ENCODE peak calls at places on chromosomes 5 and 9, in six cellular contexts. One of them, this sample, is unnamed.

GRCh38 chr5:94618029-94618492 is 343 bp downstream of the KIAA0825 start:
- DNase-seq in fibroblast of mammary gland: peak
- DNase-seq in adrenal gland: peak
- DNase-seq in neural progenitor cell: peak
- DNase-seq in choroid plexus epithelial cell: peak
- DNase-seq in aorta: peak
- DNase-seq in this sample: peak

GRCh38 chr5:139232161-139232724 is 34.1 kb upstream of the SIL1 start:
- DNase-seq in fibroblast of mammary gland: no peak
- DNase-seq in adrenal gland: no peak
- DNase-seq in neural progenitor cell: no peak
- DNase-seq in choroid plexus epithelial cell: no peak
- DNase-seq in aorta: no peak
- DNase-seq in this sample: no peak

GRCh38 chr5:146291421-146292074 is 47.1 kb upstream of the POU4F3 start:
- DNase-seq in fibroblast of mammary gland: peak
- DNase-seq in adrenal gland: peak
- DNase-seq in neural progenitor cell: peak
- DNase-seq in choroid plexus epithelial cell: peak
- DNase-seq in aorta: no peak
- DNase-seq in this sample: no peak

GRCh38 chr5:66224773-66225553 is 80.9 kb downstream of the SREK1 start:
- DNase-seq in fibroblast of mammary gland: no peak
- DNase-seq in adrenal gland: no peak
- DNase-seq in neural progenitor cell: no peak
- DNase-seq in choroid plexus epithelial cell: no peak
- DNase-seq in aorta: no peak
- DNase-seq in this sample: no peak

GRCh38 chr9:135609366-135609955 is 29.9 kb downstream of the GLT6D1 start:
- DNase-seq in fibroblast of mammary gland: no peak
- DNase-seq in adrenal gland: no peak
- DNase-seq in neural progenitor cell: no peak
- DNase-seq in choroid plexus epithelial cell: no peak
- DNase-seq in aorta: no peak
- DNase-seq in this sample: no peak

GRCh38 chr9:123058834-123059233 is 25.4 kb downstream of the GPR21 start:
- DNase-seq in fibroblast of mammary gland: peak
- DNase-seq in adrenal gland: no peak
- DNase-seq in neural progenitor cell: no peak
- DNase-seq in choroid plexus epithelial cell: peak
- DNase-seq in aorta: no peak
- DNase-seq in this sample: no peak

GRCh38 chr9:5447337-5447736 is 3.0 kb upstream of the CD274 start:
- DNase-seq in fibroblast of mammary gland: no peak
- DNase-seq in adrenal gland: no peak
- DNase-seq in neural progenitor cell: no peak
- DNase-seq in choroid plexus epithelial cell: no peak
- DNase-seq in aorta: no peak
- DNase-seq in this sample: no peak

GRCh38 chr9:75927351-75927750 is 36.9 kb downstream of the PCSK5 start:
- DNase-seq in fibroblast of mammary gland: no peak
- DNase-seq in adrenal gland: no peak
- DNase-seq in neural progenitor cell: no peak
- DNase-seq in choroid plexus epithelial cell: no peak
- DNase-seq in aorta: no peak
- DNase-seq in this sample: no peak

GRCh38 chr5:16550316-16550952 is 66.4 kb downstream of the RETREG1 start:
- DNase-seq in fibroblast of mammary gland: peak
- DNase-seq in adrenal gland: no peak
- DNase-seq in neural progenitor cell: peak
- DNase-seq in choroid plexus epithelial cell: peak
- DNase-seq in aorta: no peak
- DNase-seq in this sample: peak

GRCh38 chr5:135578685-135579341 is at the start of gene CXCL14:
- DNase-seq in fibroblast of mammary gland: peak
- DNase-seq in adrenal gland: peak
- DNase-seq in neural progenitor cell: peak
- DNase-seq in choroid plexus epithelial cell: peak
- DNase-seq in aorta: peak
- DNase-seq in this sample: peak

GRCh38 chr9:112558476-112558875 is 71.8 kb downstream of the KIAA1958 start:
- DNase-seq in fibroblast of mammary gland: peak
- DNase-seq in adrenal gland: no peak
- DNase-seq in neural progenitor cell: no peak
- DNase-seq in choroid plexus epithelial cell: no peak
- DNase-seq in aorta: no peak
- DNase-seq in this sample: no peak

GRCh38 chr5:123438902-123439301 is 15.7 kb upstream of the CEP120 start:
- DNase-seq in fibroblast of mammary gland: no peak
- DNase-seq in adrenal gland: no peak
- DNase-seq in neural progenitor cell: no peak
- DNase-seq in choroid plexus epithelial cell: no peak
- DNase-seq in aorta: no peak
- DNase-seq in this sample: no peak

GRCh38 chr9:21969011-21969935 is 24.9 kb downstream of the CDKN2A start:
- DNase-seq in fibroblast of mammary gland: no peak
- DNase-seq in adrenal gland: no peak
- DNase-seq in neural progenitor cell: peak
- DNase-seq in choroid plexus epithelial cell: peak
- DNase-seq in aorta: no peak
- DNase-seq in this sample: no peak

GRCh38 chr5:133853972-133854371 is 114.5 kb downstream of the C5orf15 start:
- DNase-seq in fibroblast of mammary gland: no peak
- DNase-seq in adrenal gland: no peak
- DNase-seq in neural progenitor cell: peak
- DNase-seq in choroid plexus epithelial cell: no peak
- DNase-seq in aorta: peak
- DNase-seq in this sample: no peak

GRCh38 chr9:121321039-121321503 is 49.0 kb downstream of the STOM start:
- DNase-seq in fibroblast of mammary gland: no peak
- DNase-seq in adrenal gland: no peak
- DNase-seq in neural progenitor cell: no peak
- DNase-seq in choroid plexus epithelial cell: peak
- DNase-seq in aorta: no peak
- DNase-seq in this sample: no peak

GRCh38 chr9:88426651-88427050 is 38.4 kb downstream of the SPIN1 start:
- DNase-seq in fibroblast of mammary gland: no peak
- DNase-seq in adrenal gland: no peak
- DNase-seq in neural progenitor cell: no peak
- DNase-seq in choroid plexus epithelial cell: no peak
- DNase-seq in aorta: no peak
- DNase-seq in this sample: no peak

GRCh38 chr9:95507456-95508241 is 9.1 kb downstream of the PTCH1 start:
- DNase-seq in fibroblast of mammary gland: peak
- DNase-seq in adrenal gland: peak
- DNase-seq in neural progenitor cell: peak
- DNase-seq in choroid plexus epithelial cell: peak
- DNase-seq in aorta: peak
- DNase-seq in this sample: peak

GRCh38 chr5:139862313-139862712 is 66.7 kb downstream of the PSD2 start:
- DNase-seq in fibroblast of mammary gland: peak
- DNase-seq in adrenal gland: no peak
- DNase-seq in neural progenitor cell: no peak
- DNase-seq in choroid plexus epithelial cell: peak
- DNase-seq in aorta: no peak
- DNase-seq in this sample: no peak

GRCh38 chr9:133733074-133733408 is 5.1 kb downstream of the SARDH start:
- DNase-seq in fibroblast of mammary gland: no peak
- DNase-seq in adrenal gland: no peak
- DNase-seq in neural progenitor cell: no peak
- DNase-seq in choroid plexus epithelial cell: no peak
- DNase-seq in aorta: no peak
- DNase-seq in this sample: no peak

GRCh38 chr5:148928141-148928540 is 101.7 kb downstream of the ADRB2 start:
- DNase-seq in fibroblast of mammary gland: no peak
- DNase-seq in adrenal gland: no peak
- DNase-seq in neural progenitor cell: no peak
- DNase-seq in choroid plexus epithelial cell: no peak
- DNase-seq in aorta: no peak
- DNase-seq in this sample: peak

GRCh38 chr5:125054106-125054505 is 307.7 kb upstream of the ZNF608 start:
- DNase-seq in fibroblast of mammary gland: no peak
- DNase-seq in adrenal gland: no peak
- DNase-seq in neural progenitor cell: no peak
- DNase-seq in choroid plexus epithelial cell: no peak
- DNase-seq in aorta: no peak
- DNase-seq in this sample: no peak

GRCh38 chr9:98164912-98165311 is 27.5 kb downstream of the CORO2A start:
- DNase-seq in fibroblast of mammary gland: no peak
- DNase-seq in adrenal gland: no peak
- DNase-seq in neural progenitor cell: no peak
- DNase-seq in choroid plexus epithelial cell: peak
- DNase-seq in aorta: no peak
- DNase-seq in this sample: no peak

GRCh38 chr5:1110930-1111726 is 735 bp downstream of the SLC12A7 start:
- DNase-seq in fibroblast of mammary gland: no peak
- DNase-seq in adrenal gland: peak
- DNase-seq in neural progenitor cell: peak
- DNase-seq in choroid plexus epithelial cell: no peak
- DNase-seq in aorta: no peak
- DNase-seq in this sample: peak

GRCh38 chr5:180381428-180381827 is 28.3 kb upstream of the GFPT2 start:
- DNase-seq in fibroblast of mammary gland: no peak
- DNase-seq in adrenal gland: no peak
- DNase-seq in neural progenitor cell: no peak
- DNase-seq in choroid plexus epithelial cell: no peak
- DNase-seq in aorta: no peak
- DNase-seq in this sample: no peak
- H3K4me3 ChIP-seq in fibroblast of mammary gland: no peak
- H3K4me3 ChIP-seq in adrenal gland: no peak
- H3K4me3 ChIP-seq in neural progenitor cell: no peak
- H3K4me3 ChIP-seq in choroid plexus epithelial cell: no peak
- H3K4me3 ChIP-seq in aorta: no peak
- H3K4me3 ChIP-seq in this sample: no peak

DNA sequence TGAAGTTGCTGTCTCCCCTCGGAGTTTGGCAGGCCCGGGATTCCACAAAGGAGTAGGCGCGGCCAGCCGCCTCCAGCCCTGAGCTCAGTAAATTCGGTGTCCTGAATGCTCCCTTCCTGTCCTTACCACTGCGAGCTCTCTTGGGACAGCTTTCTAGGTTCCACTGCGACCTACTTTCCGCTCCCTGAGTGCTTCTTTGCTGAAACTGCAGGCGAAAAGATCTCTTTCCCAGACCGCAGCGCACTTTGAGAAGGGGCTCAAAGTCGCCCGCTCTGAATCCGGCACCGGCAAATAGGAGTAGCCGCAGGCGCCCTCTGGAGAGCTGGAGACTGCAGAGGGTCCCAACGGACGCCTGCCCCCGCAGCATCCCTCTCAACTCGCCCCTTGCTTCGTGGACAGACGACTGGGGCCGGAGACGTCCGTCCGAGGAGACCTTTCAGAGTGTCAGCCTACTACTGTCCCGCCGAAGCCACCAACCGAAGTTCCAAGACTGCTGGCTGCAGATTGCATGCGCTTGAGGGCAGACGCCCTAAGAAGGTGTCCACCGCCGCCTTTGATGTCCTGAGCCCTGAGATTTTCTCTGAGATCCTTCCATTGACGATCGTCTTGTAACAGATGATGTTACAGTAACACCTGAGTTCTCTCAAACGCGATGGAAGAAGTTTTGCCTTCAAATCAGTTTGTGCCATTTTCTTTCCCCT is 96.0 kb downstream of the ANXA2R start:
- DNase-seq in fibroblast of mammary gland: no peak
- DNase-seq in adrenal gland: no peak
- DNase-seq in neural progenitor cell: peak
- DNase-seq in choroid plexus epithelial cell: no peak
- DNase-seq in aorta: no peak
- DNase-seq in this sample: no peak
- H3K4me3 ChIP-seq in fibroblast of mammary gland: peak
- H3K4me3 ChIP-seq in adrenal gland: no peak
- H3K4me3 ChIP-seq in neural progenitor cell: peak
- H3K4me3 ChIP-seq in choroid plexus epithelial cell: peak
- H3K4me3 ChIP-seq in aorta: no peak
- H3K4me3 ChIP-seq in this sample: no peak

GRCh38 chr9:14250779-14251145 is 63.2 kb downstream of the NFIB start:
- DNase-seq in fibroblast of mammary gland: no peak
- DNase-seq in adrenal gland: no peak
- DNase-seq in neural progenitor cell: no peak
- DNase-seq in choroid plexus epithelial cell: no peak
- DNase-seq in aorta: no peak
- DNase-seq in this sample: no peak

GRCh38 chr9:14248149-14248548 is 65.8 kb downstream of the NFIB start:
- DNase-seq in fibroblast of mammary gland: no peak
- DNase-seq in adrenal gland: no peak
- DNase-seq in neural progenitor cell: no peak
- DNase-seq in choroid plexus epithelial cell: no peak
- DNase-seq in aorta: no peak
- DNase-seq in this sample: no peak

GRCh38 chr9:14247577-14247976 is 66.4 kb downstream of the NFIB start:
- DNase-seq in fibroblast of mammary gland: no peak
- DNase-seq in adrenal gland: no peak
- DNase-seq in neural progenitor cell: no peak
- DNase-seq in choroid plexus epithelial cell: no peak
- DNase-seq in aorta: no peak
- DNase-seq in this sample: no peak

GRCh38 chr9:14249527-14249926 is 64.4 kb downstream of the NFIB start:
- DNase-seq in fibroblast of mammary gland: no peak
- DNase-seq in adrenal gland: no peak
- DNase-seq in neural progenitor cell: no peak
- DNase-seq in choroid plexus epithelial cell: no peak
- DNase-seq in aorta: no peak
- DNase-seq in this sample: no peak

DNA sequence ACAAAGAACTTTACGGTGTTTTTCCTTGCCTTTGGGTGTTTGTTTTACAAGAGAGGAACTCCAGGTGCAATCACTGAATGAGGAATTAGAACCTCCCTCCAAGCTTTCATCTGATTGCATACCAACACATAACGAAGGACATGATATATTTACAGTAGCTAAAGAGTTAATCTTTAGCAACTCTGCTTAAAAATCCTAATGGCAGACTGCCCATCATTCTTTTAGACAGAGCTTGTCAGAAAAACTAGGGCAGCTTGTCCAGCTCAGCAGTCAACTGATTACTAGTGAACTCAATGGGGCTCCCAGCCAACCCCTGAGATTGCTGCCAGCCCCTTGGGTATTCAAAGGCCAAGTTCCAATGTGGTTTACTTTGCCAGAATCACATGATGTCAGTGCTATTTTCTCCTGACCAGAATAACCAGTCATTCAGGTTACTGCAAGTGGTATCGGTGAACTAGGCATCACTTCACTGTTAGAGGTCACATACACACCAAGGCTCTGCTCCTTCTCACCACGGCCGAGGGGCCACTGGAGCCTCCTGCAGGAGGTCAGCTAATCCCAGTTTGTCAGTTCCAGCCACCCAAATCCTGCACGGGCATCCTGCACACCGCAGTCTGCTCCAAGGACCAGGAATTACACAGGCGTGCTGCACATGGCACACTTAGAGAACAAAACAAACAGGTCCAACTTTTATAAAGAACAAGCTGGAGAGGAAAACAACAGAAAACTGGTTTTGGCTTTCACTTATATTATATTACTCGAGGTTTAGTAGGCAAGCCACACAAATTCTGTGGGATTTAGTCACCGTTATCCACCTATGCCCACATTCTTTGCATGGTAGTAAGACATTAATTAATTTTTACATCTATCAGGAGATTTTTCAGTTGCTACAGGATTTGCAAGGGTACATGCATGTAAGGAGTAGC is 62.5 kb downstream of the NFIB start:
- DNase-seq in fibroblast of mammary gland: peak
- DNase-seq in adrenal gland: peak
- DNase-seq in neural progenitor cell: peak
- DNase-seq in choroid plexus epithelial cell: peak
- DNase-seq in aorta: peak
- DNase-seq in this sample: peak
- H3K4me3 ChIP-seq in fibroblast of mammary gland: peak
- H3K4me3 ChIP-seq in adrenal gland: peak
- H3K4me3 ChIP-seq in neural progenitor cell: no peak
- H3K4me3 ChIP-seq in choroid plexus epithelial cell: peak
- H3K4me3 ChIP-seq in aorta: no peak
- H3K4me3 ChIP-seq in this sample: peak

GRCh38 chr9:127566351-127567001 is 45.6 kb upstream of the STXBP1 start:
- DNase-seq in fibroblast of mammary gland: no peak
- DNase-seq in adrenal gland: no peak
- DNase-seq in neural progenitor cell: no peak
- DNase-seq in choroid plexus epithelial cell: no peak
- DNase-seq in aorta: no peak
- DNase-seq in this sample: no peak
- H3K4me3 ChIP-seq in fibroblast of mammary gland: peak
- H3K4me3 ChIP-seq in adrenal gland: peak
- H3K4me3 ChIP-seq in neural progenitor cell: peak
- H3K4me3 ChIP-seq in choroid plexus epithelial cell: peak
- H3K4me3 ChIP-seq in aorta: no peak
- H3K4me3 ChIP-seq in this sample: peak